ENCODE peak calls at places on chromosomes 12 and 14, in ten cellular contexts. L is neural progenitor cell, U is lower lobe of right lung, T is cardiac fibroblast, I is left lung, P is OCI-LY7, E is fibroblast of the aortic adventitia, H is BE2C, R is A549, N is fibroblast of lung. F is an unnamed sample.

GRCh38 chr12:6867407-6868210 is at the start of gene TPI1:
- DNase-seq in L (peak), U (peak), T (peak), I (peak), P (peak), E (peak), H (peak), R (peak), N (peak), F (peak)

GRCh38 chr14:89618309-89618708 is 201.3 kb upstream of the FOXN3 start:
- DNase-seq in L (no peak), U (no peak), T (peak), I (no peak), P (peak), E (peak), H (no peak), R (no peak), N (peak), F (no peak)

GRCh38 chr12:1445807-1446206 is 148.6 kb downstream of the FBXL14 start:
- DNase-seq in L (peak), U (no peak), T (no peak), I (no peak), P (no peak), E (no peak), H (no peak), R (no peak), N (no peak), F (no peak)

GRCh38 chr14:78725086-78725485 is 554.9 kb downstream of the NRXN3 start:
- DNase-seq in L (no peak), U (no peak), T (no peak), I (no peak), P (no peak), E (no peak), H (no peak), R (no peak), N (no peak), F (no peak)

GRCh38 chr12:13950502-13950901 is 30.9 kb downstream of the GRIN2B start:
- DNase-seq in L (peak), U (no peak), T (no peak), I (no peak), P (no peak), E (no peak), H (no peak), R (peak), N (no peak), F (no peak)

GRCh38 chr14:104701383-104702076 is 12.1 kb downstream of the INF2 start:
- DNase-seq in L (no peak), U (no peak), T (no peak), I (no peak), P (no peak), E (no peak), H (no peak), R (no peak), N (no peak), F (no peak)

GRCh38 chr14:23112359-23113178 is 6.5 kb downstream of the CEBPE start:
- DNase-seq in L (no peak), U (no peak), T (peak), I (no peak), P (no peak), E (peak), H (no peak), R (no peak), N (no peak), F (no peak)

GRCh38 chr14:85308531-85309300 is 221.2 kb upstream of the FLRT2 start:
- DNase-seq in L (peak), U (no peak), T (peak), I (no peak), P (no peak), E (no peak), H (no peak), R (no peak), N (no peak), F (peak)

GRCh38 chr14:79279645-79280399 is 931.5 kb downstream of the DIO2 start:
- DNase-seq in L (peak), U (peak), T (no peak), I (peak), P (no peak), E (no peak), H (no peak), R (no peak), N (peak), F (no peak)

GRCh38 chr12:112303004-112303403 is 79.2 kb downstream of the HECTD4 start:
- DNase-seq in L (no peak), U (no peak), T (peak), I (no peak), P (peak), E (peak), H (no peak), R (peak), N (peak), F (no peak)

GRCh38 chr14:103879570-103880333 is 32.4 kb upstream of the PPP1R13B start:
- DNase-seq in L (no peak), U (peak), T (peak), I (no peak), P (no peak), E (no peak), H (no peak), R (peak), N (peak), F (no peak)

GRCh38 chr12:52229836-52230343 is 3.2 kb upstream of the KRT7 start:
- DNase-seq in L (no peak), U (no peak), T (no peak), I (no peak), P (no peak), E (no peak), H (no peak), R (no peak), N (no peak), F (no peak)

GRCh38 chr12:41743835-41744234 is 400.8 kb downstream of the GXYLT1 start:
- DNase-seq in L (no peak), U (no peak), T (no peak), I (no peak), P (no peak), E (no peak), H (no peak), R (peak), N (peak), F (no peak)

GRCh38 chr14:103336191-103336590 is 2.2 kb downstream of the EIF5 start:
- DNase-seq in L (no peak), U (no peak), T (no peak), I (no peak), P (no peak), E (no peak), H (no peak), R (no peak), N (no peak), F (no peak)

GRCh38 chr12:46269429-46270241 is 792 bp upstream of the SLC38A1 start:
- DNase-seq in L (peak), U (no peak), T (peak), I (peak), P (peak), E (no peak), H (no peak), R (no peak), N (no peak), F (peak)

GRCh38 chr12:104480012-104480411 is 23.3 kb downstream of the CHST11 start:
- DNase-seq in L (no peak), U (no peak), T (no peak), I (no peak), P (no peak), E (no peak), H (no peak), R (no peak), N (no peak), F (no peak)

GRCh38 chr12:43655586-43655985 is 103.0 kb downstream of the PUS7L start:
- DNase-seq in L (no peak), U (no peak), T (peak), I (no peak), P (no peak), E (peak), H (no peak), R (no peak), N (peak), F (no peak)

GRCh38 chr14:99850705-99851104 is 57.5 kb downstream of the EML1 start:
- DNase-seq in L (no peak), U (no peak), T (no peak), I (no peak), P (no peak), E (no peak), H (no peak), R (no peak), N (no peak), F (no peak)

GRCh38 chr12:47734725-47735480 is 9.6 kb upstream of the ENDOU start:
- DNase-seq in L (peak), U (no peak), T (no peak), I (no peak), P (no peak), E (no peak), H (no peak), R (no peak), N (no peak), F (no peak)

GRCh38 chr12:2336409-2336829 is 283.6 kb downstream of the CACNA1C start:
- DNase-seq in L (no peak), U (no peak), T (peak), I (no peak), P (no peak), E (peak), H (no peak), R (peak), N (peak), F (no peak)

GRCh38 chr12:49230176-49230575 is 34.7 kb upstream of the TUBA1C start:
- DNase-seq in L (no peak), U (no peak), T (no peak), I (no peak), P (no peak), E (no peak), H (no peak), R (no peak), N (no peak), F (no peak)

GRCh38 chr12:49233842-49234526 is 30.9 kb upstream of the TUBA1C start:
- DNase-seq in L (no peak), U (peak), T (no peak), I (peak), P (no peak), E (no peak), H (peak), R (no peak), N (peak), F (peak)

GRCh38 chr12:49230810-49231209 is 34.1 kb upstream of the TUBA1C start:
- DNase-seq in L (no peak), U (no peak), T (no peak), I (no peak), P (no peak), E (no peak), H (no peak), R (no peak), N (no peak), F (no peak)

GRCh38 chr12:49232940-49233841 is 31.7 kb upstream of the TUBA1C start:
- DNase-seq in L (peak), U (peak), T (peak), I (peak), P (no peak), E (no peak), H (peak), R (no peak), N (peak), F (peak)

DNA sequence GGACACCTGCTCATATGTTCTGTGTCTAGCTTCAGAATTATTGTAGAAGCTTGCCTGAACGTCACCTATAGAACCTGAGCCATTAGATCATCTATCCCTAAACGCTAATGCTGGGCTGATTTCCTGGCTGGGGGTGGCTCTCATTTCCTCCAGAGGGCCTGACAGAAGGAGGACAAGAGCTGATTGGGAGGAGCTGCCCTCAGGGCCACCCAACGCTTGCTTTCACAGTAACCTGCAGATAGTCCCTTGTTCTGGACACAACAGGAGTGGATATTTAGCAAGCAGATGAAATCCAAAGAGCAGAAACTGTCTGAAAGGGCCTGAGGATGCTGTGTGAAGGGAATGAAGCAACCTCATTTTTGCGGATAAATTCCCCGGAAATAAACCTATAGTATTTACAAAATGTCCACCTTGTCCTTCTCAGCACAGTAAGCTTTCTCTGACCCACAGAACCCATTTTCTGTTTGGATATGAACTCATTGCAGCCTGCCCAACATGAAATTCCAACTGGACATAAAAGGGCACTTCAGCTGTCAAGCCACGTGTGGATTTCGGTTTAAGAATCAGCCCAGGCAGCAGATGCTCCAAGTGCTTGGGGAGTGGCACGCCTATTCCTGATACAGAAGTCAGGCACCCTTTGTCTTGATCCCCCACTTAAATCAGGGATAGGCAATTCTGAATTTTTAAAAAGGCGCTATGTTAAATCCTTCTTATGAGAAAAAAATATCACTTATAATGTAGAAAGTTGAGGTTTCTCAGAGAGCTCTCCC is 32.8 kb upstream of the TUBA1C start:
- DNase-seq in L (peak), U (no peak), T (peak), I (no peak), P (no peak), E (no peak), H (peak), R (no peak), N (peak), F (peak)
- H3K4me3 ChIP-seq in L (no peak), U (no peak), T (no peak), I (no peak), P (no peak), E (no peak), H (peak), R (no peak), N (peak), F (no peak)

GRCh38 chr12:60209933-60210332 is 614.1 kb downstream of the SLC16A7 start:
- DNase-seq in L (no peak), U (no peak), T (no peak), I (no peak), P (no peak), E (no peak), H (no peak), R (no peak), N (no peak), F (no peak)
- H3K4me3 ChIP-seq in L (no peak), U (no peak), T (no peak), I (no peak), P (no peak), E (no peak), H (no peak), R (peak), N (no peak), F (no peak)

GRCh38 chr14:101457936-101458535 is 103.3 kb upstream of the DIO3 start:
- DNase-seq in L (peak), U (no peak), T (no peak), I (no peak), P (no peak), E (no peak), H (no peak), R (no peak), N (no peak), F (no peak)
- H3K4me3 ChIP-seq in L (peak), U (no peak), T (no peak), I (no peak), P (no peak), E (no peak), H (no peak), R (no peak), N (no peak), F (no peak)

GRCh38 chr12:57851552-57852186 is 5.1 kb upstream of the CTDSP2 start:
- DNase-seq in L (no peak), U (no peak), T (no peak), I (no peak), P (no peak), E (no peak), H (no peak), R (no peak), N (no peak), F (no peak)
- H3K4me3 ChIP-seq in L (peak), U (no peak), T (no peak), I (no peak), P (no peak), E (no peak), H (no peak), R (no peak), N (no peak), F (no peak)

DNA sequence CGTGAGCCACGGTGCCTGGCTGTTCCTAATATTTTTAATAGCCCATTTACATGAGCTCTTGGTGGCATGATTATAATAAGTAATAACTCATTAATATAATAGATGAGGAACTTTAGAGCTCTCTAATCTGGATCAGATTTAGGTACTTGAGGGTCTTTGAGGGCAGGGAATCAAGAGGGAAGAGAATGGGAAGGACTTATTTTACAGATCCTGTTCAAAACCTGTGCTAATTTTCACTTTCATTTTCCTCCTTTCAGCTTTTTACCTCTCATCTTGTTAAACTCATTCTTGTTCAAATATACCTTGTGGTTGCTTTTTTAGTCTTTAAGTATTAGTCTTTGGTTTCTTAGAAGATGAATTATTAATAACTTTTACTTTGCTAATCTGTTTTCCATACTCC is 5.6 kb downstream of the NECAP1 start:
- DNase-seq in L (no peak), U (no peak), T (no peak), I (no peak), P (no peak), E (no peak), H (no peak), R (no peak), N (no peak), F (no peak)
- H3K4me3 ChIP-seq in L (no peak), U (no peak), T (no peak), I (no peak), P (no peak), E (no peak), H (no peak), R (no peak), N (no peak), F (no peak)

GRCh38 chr12:106769078-106769477 is 5.4 kb upstream of the RIC8B start:
- DNase-seq in L (peak), U (no peak), T (peak), I (no peak), P (no peak), E (peak), H (no peak), R (peak), N (peak), F (no peak)

GRCh38 chr12:106767206-106767605 is 7.3 kb upstream of the RIC8B start:
- DNase-seq in L (no peak), U (no peak), T (no peak), I (no peak), P (no peak), E (no peak), H (no peak), R (no peak), N (no peak), F (no peak)

GRCh38 chr12:106771425-106771824 is 3.1 kb upstream of the RIC8B start:
- DNase-seq in L (no peak), U (no peak), T (no peak), I (no peak), P (no peak), E (no peak), H (no peak), R (peak), N (no peak), F (no peak)

GRCh38 chr12:106767954-106768501 is 6.5 kb upstream of the RIC8B start:
- DNase-seq in L (peak), U (no peak), T (peak), I (no peak), P (no peak), E (peak), H (no peak), R (peak), N (peak), F (peak)

DNA sequence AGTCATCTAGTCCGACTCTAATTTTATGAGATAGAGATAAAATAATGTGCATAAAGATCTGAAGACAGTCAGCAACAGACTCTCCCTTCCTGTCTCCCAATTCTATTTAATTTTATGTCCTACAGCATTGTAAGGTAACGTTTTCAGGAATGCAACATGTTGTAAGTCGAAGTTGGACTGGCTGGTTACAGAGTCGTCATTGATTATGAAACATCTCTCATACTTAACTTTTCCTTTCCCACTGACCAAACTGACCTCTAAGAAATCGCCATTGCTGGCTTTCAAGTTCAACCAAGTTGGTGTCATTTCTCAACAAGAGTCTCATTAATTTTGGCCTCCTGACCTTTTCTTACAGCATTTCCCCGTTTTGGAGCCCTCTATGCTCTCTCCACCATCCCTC is 4.9 kb upstream of the RIC8B start:
- DNase-seq in L (no peak), U (no peak), T (peak), I (no peak), P (no peak), E (peak), H (no peak), R (peak), N (peak), F (no peak)
- H3K4me3 ChIP-seq in L (no peak), U (no peak), T (no peak), I (no peak), P (no peak), E (no peak), H (no peak), R (peak), N (no peak), F (no peak)

DNA sequence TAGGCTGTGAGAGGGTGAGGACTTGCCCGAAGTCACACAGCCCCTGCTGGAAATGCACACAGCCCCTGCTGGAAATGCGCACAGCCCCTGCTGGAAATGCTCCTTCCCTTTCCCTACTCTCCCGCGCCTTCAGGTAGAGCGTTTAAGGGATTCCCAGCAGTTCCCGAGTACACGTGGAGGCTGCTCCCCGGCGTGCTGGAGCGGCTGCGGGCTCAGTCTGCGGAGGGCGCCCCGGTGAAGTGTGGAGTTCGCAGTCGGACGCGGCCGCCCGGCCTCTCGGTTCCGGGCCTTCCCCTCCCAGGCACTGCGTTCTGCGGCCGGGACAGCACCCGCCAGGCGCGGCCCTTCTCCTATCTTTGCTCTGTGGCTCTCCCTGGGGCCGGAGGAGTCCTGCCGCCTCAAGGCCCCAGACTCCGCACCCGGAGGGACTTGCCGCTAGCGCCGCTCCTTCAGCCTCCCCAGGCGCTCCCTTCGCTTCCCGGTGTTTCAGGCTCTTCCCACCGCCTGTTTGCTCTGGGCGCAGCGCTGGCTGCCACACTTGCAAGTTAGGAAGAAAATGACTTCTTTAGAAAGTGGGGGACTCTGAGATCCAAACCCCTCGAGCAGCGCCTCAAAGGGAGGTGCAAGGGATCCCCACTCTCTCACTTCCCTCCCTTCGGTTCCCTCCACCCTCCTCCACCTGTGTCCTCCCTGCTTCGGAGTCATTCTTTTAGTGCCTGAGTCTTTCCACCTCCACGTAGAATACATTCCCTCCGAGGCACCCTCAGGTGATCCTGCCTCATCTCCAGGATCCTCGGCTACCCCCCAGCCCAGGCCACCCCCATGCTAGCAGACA is 8.3 kb upstream of the TBX5 start:
- DNase-seq in L (peak), U (no peak), T (no peak), I (no peak), P (no peak), E (no peak), H (no peak), R (no peak), N (no peak), F (no peak)
- H3K4me3 ChIP-seq in L (no peak), U (peak), T (no peak), I (no peak), P (no peak), E (no peak), H (no peak), R (no peak), N (peak), F (no peak)

F was measured in HAP-1.